ENCODE peak calls at places on chromosomes 11 and 22, in eight cellular contexts. J is activated CD4-positive, alpha-beta T cell treated with anti-CD3 and anti-CD28 coated beads, Interleukin-2, amount 10 ng/mL, durations not matched to agents 24 days and 14 days; Q is stimulated activated CD8-positive, alpha-beta memory T cell treated with anti-CD3 and anti-CD28 coated beads, Interleukin-15, amount 100 ng/mL, for 48 hours; P is germinal center; R is vagina; Y is H9; V is substantia nigra; C is HEK293T. M is an unnamed sample.

GRCh38 chr11:2587976-2588748 is 111.6 kb downstream of the KCNQ1OT1 start:
- DNase-seq in J (no peak), Q (no peak), P (no peak), R (peak; percentile 65), Y (no peak), V (no peak), C (no peak), M (no peak)

GRCh38 chr11:20007386-20007785 is 152.9 kb downstream of the DBX1 start:
- DNase-seq in J (no peak), Q (no peak), P (no peak), R (no peak), Y (no peak), V (no peak), C (no peak), M (no peak)

GRCh38 chr11:27392715-27393114 is 29.7 kb upstream of the CCDC34 start:
- DNase-seq in J (no peak), Q (no peak), P (no peak), R (no peak), Y (no peak), V (no peak), C (no peak), M (no peak)

GRCh38 chr11:16809901-16810668 is 71.6 kb downstream of the C11orf58 start:
- DNase-seq in J (no peak), Q (no peak), P (no peak), R (no peak), Y (no peak), V (peak; percentile 23), C (no peak), M (no peak)

GRCh38 chr11:67354314-67355022 is 1.1 kb upstream of the POLD4 start:
- DNase-seq in J (peak; percentile 69), Q (no peak), P (peak; percentile 26), R (peak; percentile 98), Y (peak; percentile 48), V (no peak), C (no peak), M (no peak)

GRCh38 chr11:70415642-70416395 is 17.5 kb downstream of the CTTN start:
- DNase-seq in J (no peak), Q (no peak), P (no peak), R (no peak), Y (no peak), V (no peak), C (no peak), M (peak; percentile 23)

GRCh38 chr11:73287400-73288101 is 15.4 kb downstream of the P2RY6 start:
- DNase-seq in J (no peak), Q (no peak), P (no peak), R (no peak), Y (no peak), V (no peak), C (no peak), M (no peak)

GRCh38 chr22:45435544-45436139 is 22.1 kb downstream of the RIBC2 start:
- DNase-seq in J (peak; percentile 94), Q (peak; percentile 58), P (peak; percentile 78), R (no peak), Y (peak; percentile 92), V (no peak), C (peak; percentile 87), M (peak; percentile 71)

GRCh38 chr11:110858556-110858921 is 146.3 kb upstream of the ARHGAP20 start:
- DNase-seq in J (no peak), Q (no peak), P (peak; percentile 5), R (no peak), Y (no peak), V (no peak), C (no peak), M (no peak)

GRCh38 chr11:34397120-34397519 is 39.3 kb upstream of the ABTB2 start:
- DNase-seq in J (no peak), Q (no peak), P (no peak), R (no peak), Y (no peak), V (no peak), C (no peak), M (no peak)

GRCh38 chr11:113329725-113330124 is 15.3 kb downstream of the TTC12 start:
- DNase-seq in J (no peak), Q (no peak), P (no peak), R (no peak), Y (no peak), V (no peak), C (no peak), M (no peak)

GRCh38 chr11:1570896-1571759 is 943 bp downstream of the DUSP8 start:
- DNase-seq in J (no peak), Q (no peak), P (no peak), R (peak; percentile 72), Y (peak; percentile 59), V (no peak), C (no peak), M (no peak)

GRCh38 chr11:86182976-86183584 is 61.5 kb upstream of the EED start:
- DNase-seq in J (peak; percentile 83), Q (peak; percentile 77), P (no peak), R (no peak), Y (no peak), V (no peak), C (no peak), M (peak; percentile 11)

GRCh38 chr11:107203656-107204055 is 185.4 kb upstream of the GUCY1A2 start:
- DNase-seq in J (no peak), Q (no peak), P (no peak), R (no peak), Y (no peak), V (no peak), C (no peak), M (no peak)

GRCh38 chr11:69732910-69733309 is 29.1 kb upstream of the FGF19 start:
- DNase-seq in J (no peak), Q (no peak), P (no peak), R (no peak), Y (no peak), V (no peak), C (no peak), M (no peak)

GRCh38 chr11:65381721-65382035 is 768 bp downstream of the SLC25A45 start:
- DNase-seq in J (peak; percentile 85), Q (no peak), P (no peak), R (no peak), Y (no peak), V (no peak), C (peak; percentile 21), M (peak; percentile 50)

GRCh38 chr22:47295226-47295901 is 532.9 kb downstream of the TBC1D22A start:
- DNase-seq in J (no peak), Q (no peak), P (no peak), R (peak; percentile 81), Y (no peak), V (no peak), C (no peak), M (no peak)

M was measured in GF-D8.